ENCODE peak calls at places on chromosomes 4 and X, in six cellular contexts. H is ovary, B is HepG2, S is sigmoid colon, L is A549, J is H1. Z is an unnamed sample. For H3K4me1, the result is how much of the 10 kb centered on the place peaks cover.

GRCh38 chr4:66275381-66276060 is 605.2 kb upstream of the EPHA5 start:
- DNase-seq in B (no peak), J (no peak), S (no peak), H (no peak), L (no peak), Z (peak)

GRCh38 chrX:106484233-106484632 is 127.5 kb upstream of the RADX start:
- DNase-seq in B (no peak), H (no peak), S (no peak), L (no peak), J (no peak), Z (no peak)

GRCh38 chrX:53284684-53285447 is 3.5 kb upstream of the IQSEC2 start:
- DNase-seq in J (peak), H (peak), L (peak), S (peak), B (peak), Z (peak)

GRCh38 chr4:136337216-136337615 is 1195.1 kb downstream of the PCDH18 start:
- DNase-seq in S (no peak), H (no peak), J (no peak), B (no peak), L (no peak), Z (no peak)

GRCh38 chrX:112826020-112826419 is 14.6 kb downstream of the AMOT start:
- DNase-seq in B (no peak), J (no peak), S (no peak), H (no peak), L (no peak), Z (no peak)

GRCh38 chr4:120749445-120750151 is 172.9 kb downstream of the PRDM5 start:
- DNase-seq in S (no peak), J (no peak), H (no peak), B (no peak), L (no peak), Z (no peak)

GRCh38 chr4:5696341-5696740 is 12.0 kb downstream of the EVC2 start:
- DNase-seq in B (no peak), H (no peak), J (no peak), L (no peak), S (peak), Z (no peak)

GRCh38 chr4:148054275-148054674 is 322.4 kb downstream of the ARHGAP10 start:
- DNase-seq in J (no peak), H (no peak), B (no peak), L (peak), S (no peak), Z (no peak)

GRCh38 chr4:2419814-2420213 is 1.1 kb downstream of the CFAP99 start:
- DNase-seq in H (no peak), L (no peak), B (no peak), J (no peak), S (no peak), Z (no peak)

GRCh38 chr4:48033825-48034413 is 17.3 kb downstream of the NIPAL1 start:
- DNase-seq in J (peak), H (no peak), L (peak), S (no peak), B (peak), Z (no peak)

GRCh38 chrX:138157850-138158249 is 553.7 kb downstream of the FGF13 start:
- DNase-seq in L (no peak), J (no peak), S (no peak), B (no peak), H (no peak), Z (no peak)

GRCh38 chr4:52783069-52783468 is 31.8 kb upstream of the ERVMER34-1 start:
- DNase-seq in L (no peak), J (no peak), B (no peak), H (no peak), S (no peak), Z (no peak)

GRCh38 chrX:13190051-13190450 is 129.8 kb downstream of the ATXN3L start:
- DNase-seq in L (peak), S (no peak), H (no peak), B (no peak), J (no peak), Z (no peak)

DNA sequence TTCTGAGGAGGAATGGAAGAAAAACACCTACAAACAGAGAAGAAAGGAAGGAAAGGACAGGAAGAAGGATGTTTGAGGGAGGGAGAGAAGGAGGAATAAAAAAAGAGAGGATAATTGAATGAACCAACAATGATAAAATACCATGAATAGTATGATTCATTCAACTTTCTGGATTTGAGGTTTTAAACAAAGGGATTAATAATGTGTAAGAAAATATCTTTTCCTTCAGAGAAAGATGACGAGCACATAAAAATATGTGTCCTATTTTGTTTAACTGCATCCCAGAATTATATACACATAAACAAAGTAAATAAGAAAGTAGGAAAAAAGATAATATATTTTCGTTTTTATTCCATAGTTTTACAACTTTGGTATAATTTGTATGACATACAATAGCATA is 1380.4 kb downstream of the STIM2 start:
- DNase-seq in S (no peak), J (no peak), L (no peak), H (no peak), B (no peak), Z (no peak)
- TF ChIP-seq EP300 in S (no peak), J (no peak), L (no peak), H (no peak), B (no peak), Z (no peak)

GRCh38 chr4:78482281-78482680 is 69.3 kb upstream of the ANXA3 start:
- DNase-seq in S (no peak), H (no peak), B (no peak), L (no peak), J (no peak), Z (no peak)
- H3K4me1 ChIP-seq in S (under half), H (under half), B (under half), L (under half), J (under half), Z (under half)

GRCh38 chrX:9659571-9660195 is 106.0 kb downstream of the GPR143 start:
- DNase-seq in J (no peak), L (no peak), H (no peak), B (no peak), S (no peak), Z (no peak)
- TF ChIP-seq EP300 in J (no peak), L (no peak), H (no peak), B (no peak), S (peak), Z (no peak)

GRCh38 chr4:37666625-37667071 is 19.5 kb downstream of the RELL1 start:
- DNase-seq in J (no peak), L (peak), H (no peak), S (no peak), B (peak), Z (peak)

GRCh38 chr4:37667197-37668100 is 18.7 kb downstream of the RELL1 start:
- DNase-seq in L (no peak), J (no peak), H (no peak), S (no peak), B (no peak), Z (no peak)

GRCh38 chr4:37664696-37665095 is 21.5 kb downstream of the RELL1 start:
- DNase-seq in H (no peak), B (no peak), L (no peak), J (no peak), S (no peak), Z (no peak)

GRCh38 chr4:37663552-37663951 is 22.6 kb downstream of the RELL1 start:
- DNase-seq in L (no peak), H (no peak), S (no peak), J (no peak), B (peak), Z (no peak)

GRCh38 chr4:37665347-37666009 is 20.7 kb downstream of the RELL1 start:
- DNase-seq in S (no peak), L (no peak), B (no peak), J (no peak), H (no peak), Z (no peak)
- H3K4me1 ChIP-seq in S (half or more), L (half or more), B (half or more), J (under half), H (under half), Z (under half)

DNA sequence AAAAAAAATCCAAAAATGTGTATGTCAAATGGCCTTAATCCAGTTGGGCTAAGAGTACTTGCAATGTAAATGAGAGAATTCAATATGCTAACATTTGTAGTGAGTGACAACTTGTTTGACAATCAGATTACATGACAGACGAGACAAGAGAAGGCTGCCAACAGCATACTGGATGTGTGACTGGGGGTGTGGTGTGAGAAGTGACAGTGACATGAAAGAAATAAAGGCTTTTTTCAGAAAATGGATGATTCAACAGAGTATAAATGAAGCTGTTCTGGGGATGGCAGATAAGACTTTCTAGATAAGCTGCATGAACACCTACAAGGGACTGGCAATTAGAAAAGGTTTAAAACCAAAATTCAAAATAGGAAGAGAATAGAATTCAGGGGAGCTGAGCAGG is 143.4 kb downstream of the CENPC start:
- DNase-seq in S (no peak), L (no peak), J (no peak), B (no peak), H (no peak), Z (no peak)
- TF ChIP-seq EP300 in S (no peak), L (no peak), J (no peak), B (no peak), H (no peak), Z (no peak)

GRCh38 chr4:26987191-26987590 is 126.5 kb downstream of the STIM2 start:
- DNase-seq in S (no peak), B (no peak), J (no peak), L (no peak), H (no peak), Z (no peak)

GRCh38 chr4:26993541-26993940 is 132.9 kb downstream of the STIM2 start:
- DNase-seq in J (no peak), L (no peak), H (no peak), S (no peak), B (no peak), Z (no peak)

GRCh38 chr4:26993967-26994366 is 133.3 kb downstream of the STIM2 start:
- DNase-seq in H (no peak), S (no peak), B (no peak), J (no peak), L (no peak), Z (no peak)

GRCh38 chr4:26992657-26993361 is 132.2 kb downstream of the STIM2 start:
- DNase-seq in L (no peak), B (no peak), H (peak), S (no peak), J (no peak), Z (peak)

GRCh38 chr4:26991057-26991456 is 130.4 kb downstream of the STIM2 start:
- DNase-seq in J (no peak), B (no peak), S (no peak), H (no peak), L (no peak), Z (no peak)
- H3K4me1 ChIP-seq in J (under half), B (under half), S (under half), H (under half), L (under half), Z (under half)